ENCODE peak calls at places on chromosome 11, in eight cellular contexts. One of them, this sample, is unnamed.

GRCh38 chr11:26234451-26234850 is 97.5 kb upstream of the ANO3 start:
- DNase-seq in psoas muscle: no peak
- DNase-seq in NCI-H2107: no peak
- DNase-seq in NCI-H2081: no peak
- DNase-seq in cardiac septum: no peak
- DNase-seq in NAMALWA: no peak
- DNase-seq in HAP-1: no peak
- DNase-seq in mammary epithelial cell: peak
- DNase-seq in this sample: no peak

GRCh38 chr11:129375731-129376657 is at the start of gene BARX2:
- DNase-seq in psoas muscle: no peak
- DNase-seq in NCI-H2107: peak
- DNase-seq in NCI-H2081: peak
- DNase-seq in cardiac septum: no peak
- DNase-seq in NAMALWA: no peak
- DNase-seq in HAP-1: no peak
- DNase-seq in mammary epithelial cell: peak
- DNase-seq in this sample: no peak

GRCh38 chr11:129846508-129847335 is 31.1 kb downstream of the TMEM45B start:
- DNase-seq in psoas muscle: no peak
- DNase-seq in NCI-H2107: no peak
- DNase-seq in NCI-H2081: peak
- DNase-seq in cardiac septum: no peak
- DNase-seq in NAMALWA: no peak
- DNase-seq in HAP-1: no peak
- DNase-seq in mammary epithelial cell: peak
- DNase-seq in this sample: no peak

GRCh38 chr11:122209619-122210377 is 93.8 kb upstream of the BLID start:
- DNase-seq in psoas muscle: peak
- DNase-seq in NCI-H2107: no peak
- DNase-seq in NCI-H2081: no peak
- DNase-seq in cardiac septum: no peak
- DNase-seq in NAMALWA: no peak
- DNase-seq in HAP-1: no peak
- DNase-seq in mammary epithelial cell: no peak
- DNase-seq in this sample: no peak

GRCh38 chr11:93005239-93005638 is 35.8 kb downstream of the MTNR1B start:
- DNase-seq in psoas muscle: no peak
- DNase-seq in NCI-H2107: no peak
- DNase-seq in NCI-H2081: no peak
- DNase-seq in cardiac septum: no peak
- DNase-seq in NAMALWA: no peak
- DNase-seq in HAP-1: no peak
- DNase-seq in mammary epithelial cell: peak
- DNase-seq in this sample: no peak

GRCh38 chr11:19259487-19260345 is 19.0 kb upstream of the E2F8 start:
- DNase-seq in psoas muscle: peak
- DNase-seq in NCI-H2107: peak
- DNase-seq in NCI-H2081: peak
- DNase-seq in cardiac septum: no peak
- DNase-seq in NAMALWA: peak
- DNase-seq in HAP-1: peak
- DNase-seq in mammary epithelial cell: peak
- DNase-seq in this sample: peak

GRCh38 chr11:12564012-12564411 is 110.2 kb upstream of the TEAD1 start:
- DNase-seq in psoas muscle: no peak
- DNase-seq in NCI-H2107: no peak
- DNase-seq in NCI-H2081: no peak
- DNase-seq in cardiac septum: no peak
- DNase-seq in NAMALWA: no peak
- DNase-seq in HAP-1: no peak
- DNase-seq in mammary epithelial cell: no peak
- DNase-seq in this sample: no peak

GRCh38 chr11:76792505-76793264 is 9.5 kb downstream of the TSKU start:
- DNase-seq in psoas muscle: no peak
- DNase-seq in NCI-H2107: no peak
- DNase-seq in NCI-H2081: no peak
- DNase-seq in cardiac septum: no peak
- DNase-seq in NAMALWA: no peak
- DNase-seq in HAP-1: no peak
- DNase-seq in mammary epithelial cell: no peak
- DNase-seq in this sample: no peak

GRCh38 chr11:123083623-123084029 is 21.7 kb upstream of the HSPA8 start:
- DNase-seq in psoas muscle: peak
- DNase-seq in NCI-H2107: no peak
- DNase-seq in NCI-H2081: peak
- DNase-seq in cardiac septum: peak
- DNase-seq in NAMALWA: no peak
- DNase-seq in HAP-1: no peak
- DNase-seq in mammary epithelial cell: peak
- DNase-seq in this sample: peak

GRCh38 chr11:34052608-34053160 is 1.2 kb downstream of the CAPRIN1 start:
- DNase-seq in psoas muscle: peak
- DNase-seq in NCI-H2107: no peak
- DNase-seq in NCI-H2081: peak
- DNase-seq in cardiac septum: no peak
- DNase-seq in NAMALWA: peak
- DNase-seq in HAP-1: no peak
- DNase-seq in mammary epithelial cell: peak
- DNase-seq in this sample: peak

GRCh38 chr11:63811522-63811921 is 1.7 kb upstream of the SPINDOC start:
- DNase-seq in psoas muscle: no peak
- DNase-seq in NCI-H2107: no peak
- DNase-seq in NCI-H2081: no peak
- DNase-seq in cardiac septum: no peak
- DNase-seq in NAMALWA: no peak
- DNase-seq in HAP-1: no peak
- DNase-seq in mammary epithelial cell: no peak
- DNase-seq in this sample: no peak

GRCh38 chr11:95364324-95365295 is 133.6 kb upstream of the SESN3 start:
- DNase-seq in psoas muscle: no peak
- DNase-seq in NCI-H2107: no peak
- DNase-seq in NCI-H2081: no peak
- DNase-seq in cardiac septum: no peak
- DNase-seq in NAMALWA: no peak
- DNase-seq in HAP-1: no peak
- DNase-seq in mammary epithelial cell: peak
- DNase-seq in this sample: no peak